ENCODE peak calls at places on chromosomes 4 and X, in four cellular contexts. D, G, M and O are unnamed samples.

GRCh38 chr4:60729194-60729593 is 470.9 kb upstream of the ADGRL3 start:
- DNase-seq in G (peak; percentile 51), M (no peak), D (no peak), O (no peak)

GRCh38 chr4:154618708-154619315 is 6.4 kb upstream of the FGG start:
- DNase-seq in D (peak; percentile 44), M (peak; percentile 75), G (peak; percentile 7), O (peak; percentile 68)

GRCh38 chr4:54189140-54189539 is 40.0 kb upstream of the PDGFRA start:
- DNase-seq in G (peak; percentile 49), D (no peak), M (no peak), O (no peak)

GRCh38 chrX:16997313-16997712 is 50.9 kb downstream of the REPS2 start:
- DNase-seq in M (no peak), G (no peak), D (no peak), O (no peak)

GRCh38 chr4:40672528-40673522 is 43.2 kb upstream of the RBM47 start:
- DNase-seq in G (peak; percentile 100), M (peak; percentile 97), D (peak; percentile 20), O (peak; percentile 43)

GRCh38 chr4:4412661-4413372 is 25.9 kb downstream of the NSG1 start:
- DNase-seq in D (no peak), M (no peak), G (no peak), O (no peak)

GRCh38 chrX:136546369-136546768 is 14.4 kb downstream of the VGLL1 start:
- DNase-seq in G (no peak), D (no peak), M (no peak), O (no peak)

GRCh38 chr4:101981756-101982155 is 191.2 kb downstream of the BANK1 start:
- DNase-seq in M (peak; percentile 62), D (no peak), G (peak; percentile 36), O (peak; percentile 7)

GRCh38 chr4:109179089-109179488 is 123.4 kb downstream of the COL25A1 start:
- DNase-seq in G (no peak), M (no peak), D (no peak), O (no peak)

GRCh38 chrX:22097295-22097694 is 65.2 kb downstream of the PHEX start:
- DNase-seq in D (no peak), M (no peak), G (peak; percentile 79), O (no peak)